ENCODE peak calls at places on chromosomes 12 and 14, in five cellular contexts. Q, E, Z, F and N are unnamed samples.

GRCh38 chr12:93669452-93669851 is 7.7 kb upstream of the CRADD start:
- DNase-seq in Q (no peak), F (no peak), Z (no peak), E (no peak), N (no peak)

GRCh38 chr12:130958557-130959140 is 4.9 kb downstream of the ADGRD1 start:
- DNase-seq in Z (no peak), E (no peak), Q (no peak), F (no peak), N (no peak)

GRCh38 chr12:3132636-3133409 is 55.6 kb downstream of the TSPAN9 start:
- DNase-seq in E (peak; percentile 68), Q (no peak), Z (peak; percentile 77), F (peak; percentile 47), N (no peak)

GRCh38 chr14:75426332-75427125 is 1.3 kb upstream of the JDP2 start:
- DNase-seq in Q (no peak), Z (no peak), E (no peak), F (no peak), N (peak; percentile 69)

GRCh38 chr14:33509927-33510535 is 440.8 kb downstream of the EGLN3 start:
- DNase-seq in Z (no peak), F (no peak), Q (no peak), E (no peak), N (no peak)

GRCh38 chr12:57300961-57301584 is 50.1 kb upstream of the STAC3 start:
- DNase-seq in Q (no peak), Z (no peak), E (no peak), F (no peak), N (no peak)

GRCh38 chr12:109988903-109989302 is 7.3 kb downstream of the GIT2 start:
- DNase-seq in F (no peak), Q (no peak), Z (no peak), E (no peak), N (no peak)

GRCh38 chr12:2258035-2258434 is 205.2 kb downstream of the CACNA1C start:
- DNase-seq in Q (no peak), F (no peak), Z (no peak), E (no peak), N (no peak)

GRCh38 chr12:4450551-4451112 is 5.0 kb upstream of the FGF6 start:
- DNase-seq in Z (peak; percentile 34), E (peak; percentile 49), F (no peak), Q (no peak), N (no peak)

GRCh38 chr14:68820536-68820935 is 27.7 kb upstream of the ZFP36L1 start:
- DNase-seq in F (no peak), Z (no peak), E (no peak), Q (no peak), N (no peak)
- H3K4me3 ChIP-seq in F (no peak overlapping the region), Z (no peak overlapping the region), E (no peak overlapping the region), Q (no peak overlapping the region), N (peak overlapping the region; percentile 46)

GRCh38 chr14:93430889-93431670 is at the start of gene UNC79:
- DNase-seq in Z (peak; percentile 72), F (no peak), E (peak; percentile 86), Q (no peak), N (no peak)
- H3K4me3 ChIP-seq in Z (peak within 1 kb of the TSS; percentile 65), F (peak within 1 kb of the TSS; percentile 18), E (peak within 1 kb of the TSS; percentile 71), Q (no peak within 1 kb of the TSS), N (no peak within 1 kb of the TSS)

GRCh38 chr14:99667821-99668220 is 16.3 kb upstream of the CYP46A1 start:
- DNase-seq in E (no peak), Z (no peak), Q (no peak), F (no peak), N (no peak)

GRCh38 chr14:99668307-99668997 is 15.6 kb upstream of the CYP46A1 start:
- DNase-seq in E (no peak), Z (no peak), Q (no peak), F (no peak), N (no peak)

GRCh38 chr14:99667045-99667444 is 17.1 kb upstream of the CYP46A1 start:
- DNase-seq in Q (no peak), E (no peak), F (no peak), Z (no peak), N (no peak)

GRCh38 chr14:99670361-99671229 is 13.5 kb upstream of the CYP46A1 start:
- DNase-seq in Q (peak; percentile 43), F (no peak), E (no peak), Z (no peak), N (no peak)

DNA sequence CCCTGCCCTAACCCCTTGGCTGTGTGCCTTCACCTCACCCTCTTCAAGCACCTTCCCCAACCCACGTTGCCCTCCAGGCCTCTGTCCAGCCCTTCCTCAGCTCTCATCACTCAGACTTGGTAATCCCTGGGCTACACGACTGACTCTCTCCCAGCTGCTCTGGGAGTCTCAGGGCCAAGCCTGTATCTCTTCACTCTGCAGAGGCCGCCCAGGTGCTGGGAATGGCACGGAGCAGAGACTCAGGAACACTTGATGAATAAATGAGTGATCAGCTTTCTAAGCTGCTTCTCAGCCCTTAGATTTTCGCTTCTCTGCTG is 15.1 kb upstream of the CYP46A1 start:
- DNase-seq in F (no peak), E (no peak), Z (peak; percentile 45), Q (no peak), N (no peak)
- H3K4me3 ChIP-seq in F (no peak overlapping the region), E (no peak overlapping the region), Z (no peak overlapping the region), Q (no peak overlapping the region), N (no peak overlapping the region)

GRCh38 chr12:121128908-121129704 is 3.6 kb upstream of the P2RX7 start:
- DNase-seq in Q (no peak), E (peak; percentile 69), F (no peak), Z (no peak), N (peak; percentile 98)
- H3K4me3 ChIP-seq in Q (no peak overlapping the region), E (no peak overlapping the region), F (no peak overlapping the region), Z (no peak overlapping the region), N (peak overlapping the region; percentile 23)

GRCh38 chr12:6329693-6330045 is 12.2 kb downstream of the TNFRSF1A start:
- DNase-seq in Q (no peak), Z (no peak), F (no peak), E (peak; percentile 47), N (no peak)
- H3K4me3 ChIP-seq in Q (no peak overlapping the region), Z (no peak overlapping the region), F (no peak overlapping the region), E (peak overlapping the region; percentile 57), N (no peak overlapping the region)

DNA sequence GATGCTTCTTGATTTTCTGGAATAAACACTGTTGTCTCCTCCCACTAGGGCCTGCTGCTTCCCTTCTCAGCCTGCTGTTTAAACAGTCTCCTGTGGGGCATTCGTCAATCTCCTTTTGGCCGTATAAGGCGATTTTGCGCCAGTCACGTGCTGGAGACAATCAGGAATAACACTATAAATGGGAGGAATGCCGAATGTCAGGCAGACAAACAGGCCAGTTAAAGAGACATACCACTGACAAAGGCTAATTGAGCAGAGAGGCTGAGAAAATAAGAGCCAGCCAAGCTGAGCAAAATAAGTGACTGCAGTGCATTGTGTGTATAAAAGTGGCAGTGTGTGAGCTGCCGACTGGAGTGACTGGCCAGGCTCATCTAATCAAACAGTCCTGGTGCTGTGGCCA is 23.3 kb downstream of the DMAC2L start:
- DNase-seq in Q (no peak), E (peak; percentile 91), F (no peak), Z (peak; percentile 39), N (no peak)
- H3K4me3 ChIP-seq in Q (no peak overlapping the region), E (no peak overlapping the region), F (no peak overlapping the region), Z (no peak overlapping the region), N (no peak overlapping the region)

DNA sequence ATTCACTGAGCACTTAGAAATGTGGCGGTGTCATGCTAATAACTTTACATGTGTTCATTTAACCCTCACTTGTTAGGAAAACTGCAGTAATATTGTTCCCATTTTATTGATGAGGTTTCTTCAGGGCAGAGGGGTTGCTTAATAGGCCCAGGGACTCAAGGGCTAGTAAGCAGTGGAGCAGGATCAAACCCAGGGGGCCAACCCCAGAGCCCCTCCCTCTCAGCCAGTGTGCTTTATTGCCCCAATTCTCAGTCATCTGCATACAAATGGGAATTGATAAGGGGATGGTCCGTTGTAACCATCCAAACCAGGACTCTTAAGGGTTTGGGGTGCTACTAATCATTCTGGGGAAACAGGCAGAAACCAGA is 142.8 kb upstream of the AMIGO2 start:
- DNase-seq in Q (no peak), Z (no peak), F (no peak), E (peak; percentile 20), N (no peak)
- H3K4me3 ChIP-seq in Q (no peak overlapping the region), Z (no peak overlapping the region), F (no peak overlapping the region), E (peak overlapping the region; percentile 34), N (no peak overlapping the region)